ENCODE peak calls at places on chromosome 1, in eight cellular contexts. Y is MCF 10A, K is cardiac fibroblast, C is GM23338, M is PC-9, P is heart left ventricle, U is tibial artery, N is tibial nerve. W is an unnamed sample.

GRCh38 chr1:54047384-54048315 is 5.4 kb downstream of the TMEM59 start:
- DNase-seq in P (no peak), K (no peak), N (no peak), Y (no peak), M (no peak), C (no peak), U (no peak), W (no peak)

GRCh38 chr1:149931212-149931805 is 3.7 kb upstream of the SF3B4 start:
- DNase-seq in P (no peak), K (peak), N (no peak), Y (peak), U (no peak), M (no peak), C (no peak), W (no peak)

GRCh38 chr1:5822266-5822665 is 170.0 kb downstream of the NPHP4 start:
- DNase-seq in K (no peak), P (no peak), C (no peak), Y (no peak), U (no peak), M (no peak), N (no peak), W (no peak)

GRCh38 chr1:224525411-224526040 is 90.6 kb upstream of the CNIH3 start:
- DNase-seq in K (no peak), U (no peak), M (no peak), P (no peak), N (no peak), C (no peak), Y (no peak), W (no peak)

GRCh38 chr1:197695961-197696360 is 79.3 kb downstream of the DENND1B start:
- DNase-seq in U (no peak), N (no peak), P (no peak), Y (peak), M (no peak), K (peak), C (no peak), W (no peak)

GRCh38 chr1:205225901-205226765 is 1.6 kb upstream of the TMCC2 start:
- DNase-seq in C (no peak), U (no peak), Y (peak), N (no peak), K (no peak), M (no peak), P (no peak), W (no peak)

GRCh38 chr1:21939650-21940374 is 2.7 kb upstream of the HSPG2 start:
- DNase-seq in U (peak), Y (peak), N (peak), P (peak), K (peak), C (no peak), M (peak), W (no peak)

GRCh38 chr1:66893712-66894111 is 30.9 kb downstream of the DNAI4 start:
- DNase-seq in U (no peak), C (no peak), N (no peak), Y (no peak), K (no peak), P (no peak), M (no peak), W (no peak)

GRCh38 chr1:169338617-169339016 is 29.0 kb downstream of the NME7 start:
- DNase-seq in P (no peak), M (no peak), K (no peak), U (no peak), Y (no peak), C (no peak), N (no peak), W (no peak)

GRCh38 chr1:18618546-18619466 is 11.8 kb upstream of the PAX7 start:
- DNase-seq in P (no peak), M (peak), Y (peak), K (no peak), N (no peak), C (no peak), U (no peak), W (no peak)

GRCh38 chr1:33971018-33971710 is 107.3 kb downstream of the HMGB4 start:
- DNase-seq in C (peak), N (no peak), M (no peak), P (no peak), U (peak), K (peak), Y (no peak), W (no peak)

GRCh38 chr1:223716302-223716862 is 4.0 kb downstream of the CAPN2 start:
- DNase-seq in P (no peak), M (no peak), C (no peak), U (no peak), N (no peak), K (peak), Y (peak), W (peak)

GRCh38 chr1:15107052-15107687 is 46.4 kb upstream of the TMEM51 start:
- DNase-seq in P (no peak), U (no peak), N (no peak), C (no peak), M (no peak), Y (no peak), K (no peak), W (no peak)

DNA sequence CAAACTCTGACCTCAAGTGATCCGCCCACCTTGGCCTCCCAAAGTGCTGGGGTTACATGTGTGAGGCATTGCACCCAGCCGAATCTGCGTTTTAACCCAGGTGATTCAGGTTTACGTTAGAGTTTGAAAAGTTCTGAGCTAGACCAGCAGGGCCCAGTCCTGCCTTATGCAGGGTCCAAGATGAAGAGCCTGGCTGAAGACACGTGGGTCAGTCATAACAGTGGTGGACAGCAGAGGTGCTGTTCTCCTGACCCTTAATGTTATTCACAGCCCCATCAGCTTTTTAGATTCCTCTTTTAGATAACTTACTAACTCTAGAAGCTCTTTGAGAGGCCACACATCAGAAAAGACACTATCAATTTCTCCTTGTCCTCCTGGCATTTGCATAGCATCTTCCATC is 50.0 kb downstream of the GNG4 start:
- DNase-seq in N (no peak), U (no peak), P (no peak), Y (no peak), K (no peak), M (no peak), C (peak), W (no peak)
- TF ChIP-seq CTCF in N (no peak), U (no peak), P (no peak), Y (no peak), K (no peak), M (no peak), C (peak), W (no peak)

GRCh38 chr1:171780583-171781166 is 785 bp upstream of the METTL13 start:
- DNase-seq in N (no peak), C (no peak), Y (no peak), K (no peak), U (no peak), P (no peak), M (no peak), W (no peak)
- TF ChIP-seq CTCF in N (no peak), C (no peak), Y (no peak), K (no peak), U (no peak), P (no peak), M (no peak), W (no peak)

GRCh38 chr1:58841455-58841854 is 57.6 kb upstream of the JUN start:
- DNase-seq in U (no peak), K (no peak), M (no peak), Y (peak), P (no peak), N (no peak), C (peak), W (no peak)
- TF ChIP-seq CTCF in U (peak), K (peak), M (peak), Y (peak), P (peak), N (no peak), C (peak), W (no peak)

DNA sequence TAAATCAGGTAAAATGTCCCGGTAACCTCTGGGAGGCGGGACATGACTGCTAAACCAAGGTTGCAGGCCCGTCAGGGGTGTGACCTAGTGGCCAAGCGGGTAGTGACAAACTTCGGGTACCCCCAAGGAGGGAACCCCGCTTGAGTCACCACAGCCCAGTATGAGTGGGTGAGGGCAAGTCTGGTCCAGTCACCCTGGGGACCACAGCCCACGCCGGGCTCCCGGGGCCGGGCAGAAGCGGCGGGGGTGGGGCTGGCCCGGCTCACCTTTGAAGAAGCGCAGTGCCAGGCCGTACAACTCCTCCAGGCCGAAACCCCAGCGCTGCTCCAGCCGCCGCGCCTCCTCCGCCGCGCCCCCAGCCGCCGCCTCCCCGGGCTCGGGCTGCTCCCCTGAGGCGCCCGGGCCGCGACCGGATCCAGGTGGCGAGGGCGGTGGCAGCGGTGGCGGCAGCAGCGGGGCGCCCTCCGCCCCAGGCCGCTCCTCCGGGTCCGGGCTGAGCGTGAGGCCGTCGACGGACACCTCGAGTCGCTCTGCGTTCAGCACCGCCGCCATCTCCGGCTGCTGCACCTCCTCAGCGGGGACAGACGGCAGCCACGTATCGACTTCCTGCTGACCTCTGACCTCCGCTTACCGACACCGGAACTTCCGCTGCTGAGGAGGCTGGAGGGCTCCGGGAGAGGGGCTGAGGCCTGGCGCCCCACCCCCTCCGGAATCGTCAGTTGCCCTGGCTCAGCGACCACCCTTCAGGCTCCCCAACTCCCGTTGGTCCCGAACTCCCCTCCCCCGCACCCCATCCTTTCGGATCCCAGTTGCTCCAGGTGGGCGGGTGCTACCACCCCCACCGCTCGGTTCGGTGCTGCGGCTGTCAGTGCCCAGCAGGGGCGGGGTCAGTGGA is at the start of gene ACBD3:
- DNase-seq in U (peak), K (peak), P (peak), Y (peak), N (peak), M (peak), C (peak), W (peak)
- TF ChIP-seq CTCF in U (no peak), K (no peak), P (peak), Y (no peak), N (peak), M (no peak), C (no peak), W (no peak)

GRCh38 chr1:113223040-113223439 is 150.0 kb downstream of the LRIG2 start:
- DNase-seq in P (no peak), N (no peak), K (no peak), U (no peak), Y (no peak), M (no peak), C (no peak), W (no peak)

GRCh38 chr1:113219828-113220227 is 146.8 kb downstream of the LRIG2 start:
- DNase-seq in Y (no peak), N (no peak), P (no peak), K (no peak), C (no peak), U (no peak), M (no peak), W (no peak)

GRCh38 chr1:113216664-113217063 is 143.7 kb downstream of the LRIG2 start:
- DNase-seq in U (no peak), M (no peak), K (no peak), N (no peak), C (no peak), Y (no peak), P (no peak), W (no peak)

GRCh38 chr1:113217447-113218208 is 144.6 kb downstream of the LRIG2 start:
- DNase-seq in N (no peak), K (no peak), Y (no peak), P (no peak), C (no peak), M (no peak), U (no peak), W (no peak)

GRCh38 chr1:113219377-113219776 is 146.4 kb downstream of the LRIG2 start:
- DNase-seq in Y (peak), N (no peak), C (peak), K (no peak), U (no peak), P (no peak), M (no peak), W (no peak)
- TF ChIP-seq CTCF in Y (peak), N (no peak), C (peak), K (peak), U (no peak), P (peak), M (peak), W (no peak)

DNA sequence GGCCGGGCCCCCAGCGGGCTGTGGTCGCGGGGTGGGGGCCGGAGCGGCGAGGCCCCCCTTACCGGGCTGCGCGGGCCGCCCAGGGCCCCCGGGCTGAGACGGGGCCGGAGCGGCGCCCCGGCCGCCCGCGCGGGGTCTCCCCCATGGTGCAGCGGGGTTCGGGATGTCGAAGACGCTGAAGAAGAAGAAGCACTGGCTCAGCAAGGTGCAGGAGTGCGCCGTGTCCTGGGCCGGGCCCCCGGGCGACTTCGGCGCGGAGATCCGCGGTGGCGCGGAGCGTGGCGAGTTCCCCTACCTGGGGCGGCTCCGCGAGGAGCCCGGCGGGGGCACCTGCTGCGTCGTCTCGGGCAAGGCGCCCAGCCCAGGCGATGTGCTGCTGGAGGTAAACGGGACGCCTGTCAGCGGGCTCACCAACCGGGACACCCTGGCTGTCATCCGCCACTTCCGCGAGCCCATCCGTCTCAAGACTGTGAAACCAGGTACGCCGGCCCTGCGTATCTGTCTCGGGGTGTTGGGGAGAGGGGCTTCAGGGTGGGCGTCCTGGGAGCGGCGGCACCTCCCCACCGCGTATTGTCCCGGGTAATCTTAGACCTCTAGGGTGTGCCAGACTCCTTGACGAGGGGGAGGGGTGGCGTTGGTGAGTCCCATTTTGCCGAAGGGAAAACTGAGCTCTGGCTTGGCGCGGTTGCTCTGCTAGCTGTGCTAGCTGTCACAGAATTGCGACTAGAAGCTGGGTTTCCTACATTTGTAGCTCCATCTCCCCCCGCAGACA is 742 bp downstream of the MAGI3 start:
- DNase-seq in M (peak), K (peak), P (peak), Y (peak), U (peak), C (peak), N (peak), W (peak)
- TF ChIP-seq CTCF in M (no peak), K (no peak), P (no peak), Y (no peak), U (no peak), C (no peak), N (peak), W (no peak)

GRCh38 chr1:147723691-147724323 is 36.6 kb downstream of the GJA5 start:
- DNase-seq in N (no peak), Y (peak), K (peak), P (peak), C (peak), M (peak), U (no peak), W (no peak)
- TF ChIP-seq CTCF in N (no peak), Y (peak), K (peak), P (peak), C (peak), M (peak), U (peak), W (no peak)

DNA sequence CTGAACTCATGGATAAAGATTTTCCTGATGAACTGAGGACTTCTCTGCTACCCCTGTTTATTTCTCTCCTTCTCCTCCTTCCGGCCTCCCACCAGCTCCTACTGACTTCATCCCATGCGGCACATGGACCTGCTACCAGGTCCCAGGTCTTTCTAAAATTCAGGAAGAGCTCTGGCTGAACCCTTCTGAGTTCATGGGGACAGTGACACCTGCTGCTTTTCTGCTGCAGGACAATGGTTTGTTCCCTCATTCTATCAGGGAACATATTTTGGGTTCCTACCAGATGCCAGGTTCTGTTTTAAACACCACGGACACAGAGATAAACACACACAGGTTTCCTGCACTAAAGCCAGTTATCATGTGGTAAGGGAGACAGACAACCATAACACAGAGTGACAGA is 114.1 kb upstream of the RAB4A start:
- DNase-seq in U (peak), Y (peak), M (no peak), P (no peak), K (peak), N (peak), C (peak), W (no peak)
- TF ChIP-seq CTCF in U (peak), Y (peak), M (no peak), P (peak), K (no peak), N (peak), C (peak), W (no peak)

GRCh38 chr1:11289064-11289463 is 16.1 kb downstream of the UBIAD1 start:
- DNase-seq in U (no peak), P (no peak), N (no peak), C (no peak), Y (no peak), K (no peak), M (no peak), W (no peak)

GRCh38 chr1:11284784-11285183 is 11.8 kb downstream of the UBIAD1 start:
- DNase-seq in P (no peak), N (no peak), U (no peak), C (no peak), K (no peak), M (no peak), Y (no peak), W (no peak)

GRCh38 chr1:11286735-11287410 is 13.9 kb downstream of the UBIAD1 start:
- DNase-seq in M (no peak), Y (no peak), U (no peak), K (peak), N (no peak), P (no peak), C (peak), W (no peak)

GRCh38 chr1:11283148-11283547 is 10.2 kb downstream of the UBIAD1 start:
- DNase-seq in C (no peak), P (no peak), N (no peak), Y (no peak), U (no peak), K (no peak), M (no peak), W (no peak)

DNA sequence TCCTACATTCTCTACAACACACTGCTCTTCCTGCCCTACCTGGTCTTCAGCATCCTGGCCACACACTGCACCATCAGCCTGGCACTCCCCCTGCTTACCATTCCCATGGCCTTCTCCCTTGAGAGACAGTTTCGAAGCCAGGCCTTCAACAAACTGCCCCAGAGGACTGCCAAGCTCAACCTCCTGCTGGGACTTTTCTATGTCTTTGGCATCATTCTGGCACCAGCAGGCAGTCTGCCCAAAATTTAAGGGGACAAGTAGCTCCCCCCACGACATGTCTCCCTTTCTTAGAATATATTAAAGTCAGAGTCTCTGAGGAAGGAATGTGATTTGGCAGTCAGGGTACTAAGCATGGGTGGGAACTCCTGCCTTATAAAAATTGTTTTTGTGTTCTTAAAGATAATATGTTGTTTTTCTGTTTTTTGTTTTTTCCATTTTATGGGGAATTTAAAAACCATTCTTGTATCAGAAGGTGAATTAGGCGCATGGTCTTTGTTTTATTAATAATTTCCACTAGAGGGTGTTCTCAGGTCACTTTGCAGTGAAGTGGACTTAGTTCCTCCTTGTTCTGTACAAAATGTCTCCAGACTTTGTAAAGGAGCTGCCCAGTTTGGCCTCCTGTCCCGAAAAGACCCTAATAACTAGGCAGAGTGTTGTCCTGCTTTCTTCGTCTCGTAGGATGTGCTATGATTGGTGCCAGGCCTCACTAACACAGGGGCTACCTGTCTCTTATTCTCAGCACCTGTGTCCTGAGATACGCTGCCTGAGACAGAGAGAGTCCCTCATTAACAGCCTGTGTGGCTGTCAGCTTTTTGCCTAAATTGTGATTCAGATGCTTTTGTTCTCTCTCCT is 13.1 kb downstream of the UBIAD1 start:
- DNase-seq in Y (no peak), M (no peak), K (peak), C (no peak), N (no peak), P (no peak), U (no peak), W (no peak)
- TF ChIP-seq CTCF in Y (peak), M (peak), K (peak), C (peak), N (no peak), P (no peak), U (no peak), W (no peak)

GRCh38 chr1:206761369-206761768 is 9.2 kb upstream of the IL19 start:
- DNase-seq in K (peak), N (no peak), C (peak), P (no peak), U (no peak), M (no peak), Y (no peak), W (no peak)
- TF ChIP-seq CTCF in K (peak), N (no peak), C (peak), P (peak), U (no peak), M (peak), Y (no peak), W (no peak)